ENCODE peak calls at places on chromosomes 7 and 10, in six cellular contexts. C is activated CD4-positive, alpha-beta T cell treated with anti-CD3 and anti-CD28 coated beads, Interleukin-2, amount 10 ng/mL, durations not matched to agents 24 days and 14 days; D is fibroblast of the aortic adventitia; Y is H1; L is prostate gland; R is mucosa of descending colon. U is an unnamed sample.

GRCh38 chr10:100186253-100186780 is 488 bp upstream of the ERLIN1 start:
- DNase-seq in C (no peak), D (peak), Y (no peak), L (peak), R (peak), U (no peak)

GRCh38 chr7:39357648-39358047 is 208.6 kb upstream of the YAE1 start:
- DNase-seq in C (no peak), D (no peak), Y (no peak), L (no peak), R (peak), U (no peak)

GRCh38 chr7:81248420-81248819 is 329.6 kb upstream of the SEMA3C start:
- DNase-seq in C (no peak), D (no peak), Y (no peak), L (no peak), R (no peak), U (no peak)

GRCh38 chr10:92290076-92290836 is 622 bp downstream of the CPEB3 start:
- DNase-seq in C (no peak), D (peak), Y (no peak), L (peak), R (peak), U (no peak)

GRCh38 chr10:51141015-51141414 is 66.7 kb downstream of the PRKG1 start:
- DNase-seq in C (no peak), D (no peak), Y (no peak), L (no peak), R (no peak), U (no peak)

GRCh38 chr7:155941688-155942087 is 129.4 kb upstream of the SHH start:
- DNase-seq in C (no peak), D (no peak), Y (no peak), L (no peak), R (no peak), U (no peak)

GRCh38 chr10:683448-684071 is 5.9 kb downstream of the DIP2C start:
- DNase-seq in C (no peak), D (peak), Y (no peak), L (no peak), R (no peak), U (peak)

GRCh38 chr10:50385610-50386009 is 134.3 kb upstream of the ASAH2 start:
- DNase-seq in C (no peak), D (no peak), Y (no peak), L (peak), R (no peak), U (no peak)

GRCh38 chr10:63157845-63158624 is 24.9 kb downstream of the NRBF2 start:
- DNase-seq in C (peak), D (peak), Y (no peak), L (peak), R (peak), U (no peak)

GRCh38 chr7:3120513-3120912 is 76.8 kb upstream of the CARD11 start:
- DNase-seq in C (peak), D (no peak), Y (no peak), L (no peak), R (no peak), U (no peak)

GRCh38 chr10:133422223-133422820 is 2.1 kb downstream of the SPRN start:
- DNase-seq in C (no peak), D (no peak), Y (no peak), L (no peak), R (no peak), U (no peak)

GRCh38 chr10:129761573-129761972 is 202.5 kb downstream of the EBF3 start:
- DNase-seq in C (no peak), D (no peak), Y (no peak), L (no peak), R (no peak), U (no peak)

GRCh38 chr7:30503273-30504212 is 1.1 kb downstream of the GGCT start:
- DNase-seq in C (no peak), D (peak), Y (no peak), L (no peak), R (no peak), U (no peak)

GRCh38 chr10:111128331-111129167 is 51.7 kb downstream of the ADRA2A start:
- DNase-seq in C (no peak), D (peak), Y (no peak), L (no peak), R (no peak), U (no peak)

GRCh38 chr10:68561804-68562649 is 1.9 kb downstream of the TET1 start:
- DNase-seq in C (no peak), D (no peak), Y (no peak), L (no peak), R (peak), U (no peak)

GRCh38 chr10:26914898-26915297 is 54.1 kb upstream of the ABI1 start:
- DNase-seq in C (no peak), D (no peak), Y (no peak), L (no peak), R (no peak), U (no peak)

GRCh38 chr7:70681111-70681846 is 450.7 kb upstream of the GALNT17 start:
- DNase-seq in C (no peak), D (no peak), Y (no peak), L (no peak), R (no peak), U (no peak)

GRCh38 chr7:132930881-132931280 is 151.0 kb downstream of the CHCHD3 start:
- DNase-seq in C (no peak), D (no peak), Y (no peak), L (no peak), R (no peak), U (no peak)

GRCh38 chr10:113297226-113297625 is 255.6 kb upstream of the HABP2 start:
- DNase-seq in C (no peak), D (no peak), Y (no peak), L (no peak), R (no peak), U (no peak)

GRCh38 chr7:5441840-5442513 is 18.3 kb upstream of the TNRC18 start:
- DNase-seq in C (no peak), D (no peak), Y (no peak), L (no peak), R (no peak), U (no peak)

GRCh38 chr10:102394801-102395676 is 466 bp upstream of the NFKB2 start:
- DNase-seq in C (peak), D (peak), Y (peak), L (peak), R (peak), U (peak)

GRCh38 chr7:44893710-44894135 is 8.4 kb upstream of the PURB start:
- DNase-seq in C (no peak), D (peak), Y (no peak), L (no peak), R (no peak), U (no peak)

GRCh38 chr7:80078882-80079281 is 55.7 kb upstream of the GNAI1 start:
- DNase-seq in C (no peak), D (no peak), Y (no peak), L (no peak), R (no peak), U (no peak)

GRCh38 chr7:10779465-10780399 is 193.9 kb upstream of the PHF14 start:
- DNase-seq in C (no peak), D (no peak), Y (no peak), L (no peak), R (no peak), U (no peak)

GRCh38 chr10:124025152-124025551 is 68.2 kb downstream of the CHST15 start:
- DNase-seq in C (no peak), D (no peak), Y (no peak), L (no peak), R (no peak), U (no peak)

GRCh38 chr10:113320980-113321379 is 231.9 kb upstream of the HABP2 start:
- DNase-seq in C (no peak), D (no peak), Y (no peak), L (no peak), R (peak), U (no peak)

GRCh38 chr7:151024435-151025056 is at the start of gene ATG9B:
- DNase-seq in C (no peak), D (no peak), Y (no peak), L (no peak), R (no peak), U (no peak)

GRCh38 chr7:83347836-83348482 is 185.3 kb upstream of the PCLO start:
- DNase-seq in C (no peak), D (peak), Y (no peak), L (no peak), R (peak), U (no peak)

GRCh38 chr10:74292871-74293427 is 141.9 kb downstream of the ADK start:
- DNase-seq in C (no peak), D (peak), Y (no peak), L (no peak), R (no peak), U (no peak)

GRCh38 chr10:92688927-92689662 is 660 bp upstream of the HHEX start:
- DNase-seq in C (peak), D (peak), Y (no peak), L (peak), R (peak), U (peak)

GRCh38 chr7:26156454-26157365 is 4.7 kb downstream of the NFE2L3 start:
- DNase-seq in C (peak), D (peak), Y (no peak), L (no peak), R (peak), U (no peak)

GRCh38 chr10:114779803-114780609 is 41.6 kb upstream of the FHIP2A start:
- DNase-seq in C (no peak), D (peak), Y (no peak), L (peak), R (peak), U (no peak)

GRCh38 chr10:95374597-95375209 is 83.9 kb upstream of the PDLIM1 start:
- DNase-seq in C (peak), D (peak), Y (peak), L (peak), R (peak), U (peak)

U was measured in aorta.